ENCODE peak calls at places on chromosome 12, in seven cellular contexts. Z, S, J, M, N, H and D are unnamed samples.

GRCh38 chr12:116222358-116222757 is 55.1 kb downstream of the MED13L start:
- DNase-seq in Z (peak; percentile 75), S (peak; percentile 9), J (peak; percentile 75), M (no peak), N (no peak), H (peak; percentile 34), D (peak; percentile 94)

GRCh38 chr12:15563683-15564082 is 225.5 kb downstream of the EPS8 start:
- DNase-seq in Z (no peak), S (no peak), J (no peak), M (no peak), N (no peak), H (no peak), D (no peak)

GRCh38 chr12:5616854-5617253 is 184.9 kb downstream of the NTF3 start:
- DNase-seq in Z (no peak), S (no peak), J (no peak), M (no peak), N (no peak), H (no peak), D (no peak)

GRCh38 chr12:55728185-55728931 is 451 bp downstream of the CD63 start:
- DNase-seq in Z (peak; percentile 93), S (no peak), J (peak; percentile 73), M (peak; percentile 49), N (no peak), H (peak; percentile 60), D (no peak)

GRCh38 chr12:1888923-1889322 is 29.5 kb downstream of the CACNA2D4 start:
- DNase-seq in Z (no peak), S (no peak), J (no peak), M (no peak), N (no peak), H (no peak), D (no peak)

GRCh38 chr12:19575307-19576243 is 136.3 kb downstream of the AEBP2 start:
- DNase-seq in Z (no peak), S (no peak), J (no peak), M (no peak), N (peak; percentile 21), H (no peak), D (peak; percentile 26)

GRCh38 chr12:108773798-108774788 is 42.8 kb upstream of the CORO1C start:
- DNase-seq in Z (peak; percentile 97), S (no peak), J (no peak), M (peak; percentile 68), N (no peak), H (peak; percentile 24), D (peak; percentile 28)

GRCh38 chr12:50221228-50222008 is 54.2 kb upstream of the CERS5 start:
- DNase-seq in Z (no peak), S (no peak), J (peak; percentile 52), M (no peak), N (peak; percentile 60), H (no peak), D (peak; percentile 82)

GRCh38 chr12:119412811-119413794 is 78.6 kb downstream of the CCDC60 start:
- DNase-seq in Z (peak; percentile 67), S (no peak), J (peak; percentile 79), M (peak; percentile 83), N (peak; percentile 61), H (no peak), D (peak; percentile 37)

GRCh38 chr12:51678086-51678724 is 87.2 kb downstream of the SCN8A start:
- DNase-seq in Z (no peak), S (no peak), J (peak; percentile 69), M (peak; percentile 54), N (peak; percentile 73), H (no peak), D (peak; percentile 20)

GRCh38 chr12:29438752-29439408 is 57.9 kb upstream of the ERGIC2 start:
- DNase-seq in Z (no peak), S (no peak), J (no peak), M (no peak), N (no peak), H (no peak), D (no peak)

GRCh38 chr12:130984183-130985058 is 30.7 kb downstream of the ADGRD1 start:
- DNase-seq in Z (no peak), S (no peak), J (no peak), M (no peak), N (no peak), H (no peak), D (no peak)

GRCh38 chr12:67370979-67371378 is 101.8 kb downstream of the CAND1 start:
- DNase-seq in Z (no peak), S (no peak), J (no peak), M (no peak), N (no peak), H (no peak), D (no peak)

GRCh38 chr12:42468341-42468821 is 121.2 kb downstream of the PRICKLE1 start:
- DNase-seq in Z (no peak), S (no peak), J (no peak), M (no peak), N (no peak), H (peak; percentile 66), D (peak; percentile 80)

GRCh38 chr12:54000105-54000773 is at the start of gene HOXC9:
- DNase-seq in Z (no peak), S (no peak), J (no peak), M (peak; percentile 39), N (no peak), H (no peak), D (no peak)